ENCODE peak calls at places on chromosomes 6 and 20, in five cellular contexts. Y, R, N, A and M are unnamed samples.
A peak's percentile ranks its signal among the peaks of the same experiment; 100 is the strongest.

GRCh38 chr6:159440907-159441703 is 251.9 kb downstream of the SOD2 start:
- DNase-seq in Y (no peak), R (no peak), N (no peak), A (no peak), M (no peak)

GRCh38 chr6:135162678-135163439 is 18.2 kb upstream of the MYB start:
- DNase-seq in Y (no peak), R (no peak), N (peak; percentile 76), A (peak; percentile 62), M (no peak)

GRCh38 chr20:25739615-25740320 is 43.1 kb upstream of the ZNF337 start:
- DNase-seq in Y (no peak), R (no peak), N (no peak), A (no peak), M (no peak)

GRCh38 chr6:165615629-165616028 is 47.4 kb downstream of the PDE10A start:
- DNase-seq in Y (no peak), R (no peak), N (no peak), A (no peak), M (no peak)

GRCh38 chr6:28742668-28743270 is 181.0 kb downstream of the TRIM27 start:
- DNase-seq in Y (no peak), R (no peak), N (peak; percentile 59), A (no peak), M (no peak)

GRCh38 chr6:10862361-10862760 is 19.5 kb downstream of the GCM2 start:
- DNase-seq in Y (no peak), R (no peak), N (no peak), A (no peak), M (no peak)

GRCh38 chr6:107396226-107396625 is 63.1 kb downstream of the PDSS2 start:
- DNase-seq in Y (no peak), R (no peak), N (no peak), A (peak; percentile 49), M (no peak)

GRCh38 chr6:80742481-80742880 is 636.0 kb downstream of the BCKDHB start:
- DNase-seq in Y (no peak), R (no peak), N (peak; percentile 16), A (no peak), M (no peak)

GRCh38 chr6:122180132-122180531 is 219.3 kb upstream of the HSF2 start:
- DNase-seq in Y (no peak), R (no peak), N (no peak), A (no peak), M (no peak)

GRCh38 chr6:19905584-19905983 is 68.4 kb downstream of the ID4 start:
- DNase-seq in Y (no peak), R (no peak), N (no peak), A (no peak), M (no peak)

GRCh38 chr6:25312034-25312620 is 33.0 kb downstream of the CARMIL1 start:
- DNase-seq in Y (no peak), R (no peak), N (no peak), A (peak; percentile 51), M (no peak)

GRCh38 chr6:105759015-105759414 is 327.1 kb upstream of the PRDM1 start:
- DNase-seq in Y (no peak), R (no peak), N (no peak), A (peak; percentile 30), M (no peak)

GRCh38 chr6:105759946-105760345 is 326.2 kb upstream of the PRDM1 start:
- DNase-seq in Y (no peak), R (no peak), N (no peak), A (no peak), M (no peak)

GRCh38 chr6:105760746-105761145 is 325.4 kb upstream of the PRDM1 start:
- DNase-seq in Y (no peak), R (no peak), N (no peak), A (no peak), M (no peak)

GRCh38 chr6:105755885-105756284 is 330.3 kb upstream of the PRDM1 start:
- DNase-seq in Y (no peak), R (no peak), N (no peak), A (no peak), M (no peak)

DNA sequence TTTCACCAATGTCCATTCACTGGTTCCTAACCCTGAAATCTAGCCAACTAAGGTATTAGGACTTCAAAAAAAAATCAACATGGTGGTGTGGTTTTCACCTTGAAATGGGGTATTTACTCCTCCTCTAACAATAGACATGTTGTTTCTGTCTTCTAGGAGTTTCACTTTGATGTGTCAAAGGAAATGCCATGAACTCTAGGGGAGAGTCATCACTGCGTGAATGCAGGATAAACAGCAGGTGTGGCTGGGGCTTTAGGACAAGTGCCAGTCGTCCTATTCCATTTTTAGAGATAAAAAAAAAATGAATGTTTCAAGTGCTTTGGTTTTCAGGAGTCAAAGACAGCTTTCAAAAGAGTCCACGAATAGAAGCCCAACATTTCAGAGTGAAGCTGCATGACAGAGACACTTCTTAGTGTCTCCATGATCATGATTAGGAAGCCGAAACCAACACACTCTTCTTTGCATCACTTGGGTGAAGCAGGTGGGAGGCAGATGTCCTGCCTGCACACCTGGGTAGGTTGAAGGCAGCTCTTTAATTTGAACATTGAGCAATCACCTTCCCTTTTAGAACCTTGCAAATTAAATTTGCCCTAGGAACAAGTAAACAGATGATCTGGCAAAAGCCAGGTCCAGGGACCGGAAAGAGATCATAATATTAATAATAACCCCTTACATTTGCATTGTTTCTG is 328.5 kb upstream of the PRDM1 start:
- DNase-seq in Y (no peak), R (no peak), N (no peak), A (no peak), M (no peak)
- TF ChIP-seq CTCF in Y (no peak), R (no peak), N (no peak), A (no peak), M (no peak)

GRCh38 chr6:144932621-144933020 is 647.5 kb downstream of the UTRN start:
- DNase-seq in Y (no peak), R (no peak), N (no peak), A (no peak), M (no peak)

GRCh38 chr6:144928847-144929246 is 643.7 kb downstream of the UTRN start:
- DNase-seq in Y (no peak), R (no peak), N (no peak), A (no peak), M (no peak)

GRCh38 chr6:144929262-144929661 is 644.1 kb downstream of the UTRN start:
- DNase-seq in Y (no peak), R (no peak), N (no peak), A (no peak), M (no peak)

GRCh38 chr6:144935181-144935580 is 650.0 kb downstream of the UTRN start:
- DNase-seq in Y (no peak), R (no peak), N (no peak), A (no peak), M (no peak)

GRCh38 chr6:144931172-144932035 is 646.3 kb downstream of the UTRN start:
- DNase-seq in Y (no peak), R (no peak), N (peak; percentile 65), A (peak; percentile 52), M (no peak)
- TF ChIP-seq CTCF in Y (peak; percentile 58), R (no peak), N (peak; percentile 83), A (no peak), M (peak; percentile 78)

GRCh38 chr20:39857188-39857587 is 831.8 kb downstream of the MAFB start:
- DNase-seq in Y (no peak), R (no peak), N (no peak), A (no peak), M (no peak)
- TF ChIP-seq CTCF in Y (no peak), R (no peak), N (no peak), A (no peak), M (no peak)

GRCh38 chr6:37304766-37305165 is 46.8 kb upstream of the TMEM217 start:
- DNase-seq in Y (no peak), R (no peak), N (no peak), A (no peak), M (no peak)

GRCh38 chr6:37306026-37306425 is 47.8 kb upstream of the RNF8 start:
- DNase-seq in Y (no peak), R (no peak), N (no peak), A (no peak), M (no peak)

GRCh38 chr6:37302086-37302686 is 44.2 kb upstream of the TMEM217 start:
- DNase-seq in Y (no peak), R (no peak), N (no peak), A (no peak), M (no peak)

GRCh38 chr6:37303091-37303620 is 45.2 kb upstream of the TMEM217 start:
- DNase-seq in Y (no peak), R (no peak), N (no peak), A (no peak), M (no peak)

GRCh38 chr6:37303891-37304503 is 46.1 kb upstream of the TMEM217 start:
- DNase-seq in Y (no peak), R (no peak), N (peak; percentile 35), A (no peak), M (no peak)
- TF ChIP-seq CTCF in Y (peak; percentile 34), R (no peak), N (peak; percentile 73), A (peak; percentile 27), M (peak; percentile 74)

GRCh38 chr20:32528291-32528891 is 56.7 kb downstream of the NOL4L start:
- DNase-seq in Y (peak; percentile 50), R (no peak), N (peak; percentile 61), A (no peak), M (no peak)
- TF ChIP-seq CTCF in Y (no peak), R (no peak), N (no peak), A (no peak), M (no peak)